ENCODE peak calls at places on chromosomes 3 and 15, in seven cellular contexts. Q is CD4-positive, alpha-beta T cell; R is OCI-LY7; T is cardiac muscle cell; G is AG09319; F is BE2C; J is thoracic aorta. H is an unnamed sample.

GRCh38 chr3:65142476-65142875 is 454.7 kb upstream of the ADAMTS9 start:
- DNase-seq in Q (no peak), R (no peak), T (no peak), J (no peak), F (no peak), G (no peak), H (no peak)

GRCh38 chr3:61821823-61822251 is 260.5 kb downstream of the PTPRG start:
- DNase-seq in Q (no peak), T (no peak), G (peak), J (no peak), R (no peak), F (no peak), H (no peak)

GRCh38 chr3:47512416-47513124 is 942 bp downstream of the ELP6 start:
- DNase-seq in R (peak), T (peak), Q (peak), F (peak), J (no peak), G (no peak), H (no peak)

GRCh38 chr3:123036352-123037014 is 8.9 kb upstream of the SEMA5B start:
- DNase-seq in T (no peak), R (no peak), G (peak), J (no peak), F (no peak), Q (no peak), H (no peak)

GRCh38 chr3:154209499-154209898 is 88.3 kb downstream of the ARHGEF26 start:
- DNase-seq in Q (no peak), R (no peak), T (no peak), J (no peak), G (no peak), F (no peak), H (no peak)

GRCh38 chr3:29618395-29619291 is 337.8 kb downstream of the RBMS3 start:
- DNase-seq in Q (no peak), G (no peak), R (no peak), F (no peak), J (no peak), T (no peak), H (no peak)

GRCh38 chr15:23482228-23482627 is 35.2 kb upstream of the GOLGA6L2 start:
- DNase-seq in J (no peak), G (no peak), F (no peak), T (no peak), R (no peak), Q (no peak), H (no peak)

GRCh38 chr3:177673105-177673804 is 476.0 kb upstream of the TBL1XR1 start:
- DNase-seq in J (no peak), F (no peak), Q (no peak), G (peak), T (no peak), R (no peak), H (no peak)

GRCh38 chr15:42155546-42156265 is 730 bp downstream of the PLA2G4F start:
- DNase-seq in R (no peak), T (no peak), F (peak), G (no peak), Q (no peak), J (no peak), H (no peak)

GRCh38 chr15:78605680-78606079 is 15.1 kb downstream of the CHRNA3 start:
- DNase-seq in F (no peak), Q (no peak), T (no peak), G (no peak), J (no peak), R (no peak), H (no peak)

GRCh38 chr3:183449791-183450190 is 21.4 kb upstream of the MCF2L2 start:
- DNase-seq in Q (no peak), F (no peak), G (no peak), R (no peak), J (no peak), T (no peak), H (no peak)

DNA sequence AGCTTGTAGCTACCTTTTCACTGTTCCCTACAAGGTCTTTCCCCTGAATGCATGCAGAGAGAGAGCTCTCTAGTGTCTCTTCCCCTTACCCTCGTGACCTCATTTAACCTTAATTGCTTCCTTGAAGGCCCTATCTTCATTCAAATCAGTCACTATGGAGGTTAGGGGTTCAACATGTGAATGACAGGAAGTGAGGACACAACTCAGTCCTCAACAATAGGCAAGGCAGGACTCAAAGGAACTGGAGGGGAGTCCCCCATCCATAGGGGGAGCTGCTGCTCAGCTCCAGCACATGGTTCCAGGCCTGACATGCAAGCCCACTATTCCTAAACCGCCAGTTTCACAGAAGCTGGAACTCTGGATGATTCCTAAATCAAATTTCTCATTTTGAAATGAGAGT is 33.8 kb upstream of the GYG1 start:
- DNase-seq in F (peak), Q (no peak), T (peak), R (peak), J (no peak), G (no peak), H (no peak)
- TF ChIP-seq CTCF in F (peak), Q (no peak), T (peak), R (peak), J (no peak), G (peak), H (no peak)

GRCh38 chr15:61243984-61244593 is 15.0 kb upstream of the RORA start:
- DNase-seq in G (no peak), R (no peak), T (no peak), J (no peak), Q (no peak), F (no peak), H (no peak)
- TF ChIP-seq CTCF in G (no peak), R (no peak), T (no peak), J (no peak), Q (no peak), F (no peak), H (no peak)

GRCh38 chr3:139718415-139718814 is 40.6 kb upstream of the NMNAT3 start:
- DNase-seq in J (no peak), F (peak), G (peak), T (peak), R (no peak), Q (no peak), H (no peak)
- TF ChIP-seq CTCF in J (no peak), F (peak), G (peak), T (peak), R (peak), Q (no peak), H (no peak)

GRCh38 chr3:63477494-63478129 is 174.9 kb upstream of the SNTN start:
- DNase-seq in J (no peak), G (no peak), R (no peak), F (no peak), Q (no peak), T (no peak), H (no peak)

GRCh38 chr3:63470745-63471144 is 181.7 kb upstream of the SNTN start:
- DNase-seq in F (no peak), T (no peak), J (no peak), G (no peak), Q (no peak), R (no peak), H (no peak)

GRCh38 chr3:63467392-63467791 is 185.1 kb upstream of the SNTN start:
- DNase-seq in F (peak), Q (no peak), R (no peak), G (no peak), T (no peak), J (no peak), H (no peak)

GRCh38 chr3:63473641-63474166 is 178.8 kb upstream of the SNTN start:
- DNase-seq in R (no peak), G (no peak), J (no peak), T (peak), Q (no peak), F (no peak), H (no peak)

DNA sequence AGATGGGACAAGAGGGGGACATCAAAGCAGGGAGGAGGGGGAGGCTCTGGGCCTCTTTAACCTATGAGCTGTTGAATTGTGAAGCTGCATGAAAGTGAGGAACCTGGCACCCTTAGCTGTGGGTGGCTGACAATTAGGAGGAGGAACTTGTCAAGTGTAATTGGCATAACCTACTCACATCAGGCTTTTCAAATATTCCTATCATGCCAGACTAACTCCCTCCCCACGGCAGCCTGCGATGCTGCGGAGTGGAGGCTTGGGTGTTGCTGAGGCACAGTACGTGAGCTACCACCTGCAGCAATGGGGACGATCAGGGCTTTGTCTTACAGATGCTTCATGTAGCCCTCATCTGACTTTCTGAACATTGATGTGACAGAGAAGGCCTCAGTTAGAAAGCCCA is 180.7 kb upstream of the SNTN start:
- DNase-seq in R (no peak), T (no peak), G (no peak), J (no peak), Q (no peak), F (no peak), H (no peak)
- TF ChIP-seq CTCF in R (no peak), T (no peak), G (no peak), J (no peak), Q (no peak), F (no peak), H (no peak)

DNA sequence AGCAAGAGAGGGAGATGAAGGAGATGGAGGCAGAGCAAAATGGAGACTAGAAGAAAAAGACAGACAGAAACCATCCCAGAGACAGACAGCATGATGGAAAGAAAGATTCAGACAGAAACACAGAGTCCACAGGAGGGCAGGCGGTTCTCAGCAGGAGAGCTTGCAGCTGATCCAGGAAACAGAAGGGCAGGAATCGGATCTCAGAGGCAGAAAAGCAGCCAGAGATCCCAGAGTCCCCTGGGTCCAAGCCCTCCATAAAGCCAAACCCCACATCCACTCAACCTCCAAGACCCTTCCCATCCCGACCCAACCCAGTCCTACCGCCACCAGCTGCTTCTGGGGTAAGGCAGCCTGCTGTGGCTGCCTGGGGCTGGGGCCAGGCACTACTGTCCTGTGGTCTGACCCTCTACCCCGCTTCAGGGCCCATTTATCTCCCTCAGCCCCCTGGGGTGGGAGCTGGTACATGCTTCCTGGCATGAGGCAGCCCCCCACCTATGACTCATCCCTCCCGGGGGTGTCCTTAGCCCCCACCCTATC is at the start of gene UCN2:
- DNase-seq in R (no peak), G (no peak), J (no peak), F (no peak), Q (no peak), T (no peak), H (no peak)
- TF ChIP-seq CTCF in R (no peak), G (peak), J (no peak), F (no peak), Q (no peak), T (peak), H (no peak)

DNA sequence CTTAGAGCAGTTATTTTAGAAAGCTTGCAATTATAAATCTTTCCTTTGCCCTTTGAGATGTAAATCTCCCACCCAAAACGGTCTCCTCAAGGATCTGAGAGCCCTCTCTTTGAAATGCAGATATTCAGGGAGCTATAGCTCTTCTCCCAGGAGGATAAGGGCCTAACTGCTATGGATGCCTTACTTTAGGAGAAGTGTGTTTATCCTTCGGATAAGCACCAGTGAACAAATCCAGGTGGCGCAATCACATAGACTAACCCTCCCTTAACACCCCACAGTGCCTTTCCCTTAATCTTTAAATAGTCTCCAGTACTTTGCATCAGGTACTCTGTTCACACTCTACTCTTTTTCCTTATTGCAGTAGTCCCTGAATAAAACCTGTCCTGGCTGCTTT is 14.9 kb upstream of the CA12 start:
- DNase-seq in G (no peak), R (no peak), J (no peak), F (no peak), T (no peak), Q (no peak), H (no peak)
- TF ChIP-seq CTCF in G (no peak), R (no peak), J (no peak), F (peak), T (no peak), Q (no peak), H (no peak)

DNA sequence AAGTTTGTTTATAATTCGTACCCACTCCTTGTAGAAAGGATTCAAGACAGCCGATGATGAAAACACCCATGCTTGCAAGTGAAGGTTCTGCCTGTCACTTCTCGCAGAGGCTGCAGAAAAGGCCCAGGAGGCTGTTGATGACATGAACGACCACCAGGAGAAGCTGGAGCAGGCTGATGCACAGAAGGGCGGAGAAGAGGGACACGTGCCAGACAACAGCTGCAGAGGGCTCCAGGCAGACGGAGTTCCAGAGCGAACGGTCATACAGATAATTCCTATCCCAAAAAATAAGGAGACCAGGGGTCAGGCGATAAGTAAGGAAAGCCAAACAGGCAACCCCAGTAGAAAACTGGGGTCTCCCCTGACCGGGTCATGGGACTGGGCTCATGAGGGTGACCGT is 5.7 kb upstream of the DYNLT2B start:
- DNase-seq in J (no peak), G (no peak), F (peak), R (no peak), Q (no peak), T (peak), H (no peak)
- TF ChIP-seq CTCF in J (no peak), G (peak), F (peak), R (no peak), Q (peak), T (peak), H (no peak)